ENCODE peak calls at places on chromosome 4, in six cellular contexts. U is bronchial epithelial cell, B is epithelial cell of esophagus, M is colonic mucosa, T is right lobe of liver, V is astrocyte of the spinal cord. P is an unnamed sample.

GRCh38 chr4:165580379-165580905 is 201.6 kb downstream of the CPE start:
- DNase-seq in U (peak; percentile 100), B (peak; percentile 99), M (no peak), T (no peak), V (peak; percentile 96), P (no peak)

GRCh38 chr4:76811604-76812412 is 86.1 kb downstream of the SOWAHB start:
- DNase-seq in U (no peak), B (no peak), M (no peak), T (no peak), V (peak; percentile 88), P (no peak)

GRCh38 chr4:88297131-88297530 is 12.8 kb upstream of the PPM1K start:
- DNase-seq in U (no peak), B (no peak), M (no peak), T (no peak), V (no peak), P (no peak)

GRCh38 chr4:56104188-56104587 is 155.4 kb downstream of the CEP135 start:
- DNase-seq in U (no peak), B (no peak), M (no peak), T (no peak), V (no peak), P (no peak)

GRCh38 chr4:176302283-176303275 is 17.2 kb upstream of the SPCS3 start:
- DNase-seq in U (peak; percentile 89), B (peak; percentile 82), M (no peak), T (no peak), V (peak; percentile 76), P (no peak)

GRCh38 chr4:139403457-139403856 is 50.5 kb upstream of the RAB33B start:
- DNase-seq in U (no peak), B (peak; percentile 8), M (no peak), T (no peak), V (no peak), P (no peak)

GRCh38 chr4:478373-478772 is 20.6 kb downstream of the ZNF721 start:
- DNase-seq in U (peak; percentile 49), B (peak; percentile 54), M (no peak), T (no peak), V (peak; percentile 10), P (no peak)

GRCh38 chr4:74531952-74532794 is 87.2 kb downstream of the AREG start:
- DNase-seq in U (peak; percentile 87), B (peak; percentile 87), M (peak; percentile 31), T (no peak), V (peak; percentile 90), P (peak; percentile 33)

GRCh38 chr4:1177274-1178141 is 5.1 kb upstream of the SPON2 start:
- DNase-seq in U (peak; percentile 47), B (peak; percentile 77), M (peak; percentile 54), T (peak; percentile 88), V (no peak), P (no peak)

GRCh38 chr4:187477224-187477623 is 518.3 kb upstream of the ZFP42 start:
- DNase-seq in U (no peak), B (no peak), M (no peak), T (no peak), V (no peak), P (no peak)

GRCh38 chr4:111802191-111802590 is 343.1 kb upstream of the FAM241A start:
- DNase-seq in U (peak; percentile 33), B (peak; percentile 42), M (no peak), T (no peak), V (no peak), P (no peak)

GRCh38 chr4:5050520-5050955 is 742 bp upstream of the STK32B start:
- DNase-seq in U (peak; percentile 52), B (peak; percentile 79), M (peak; percentile 56), T (peak; percentile 72), V (peak; percentile 76), P (peak; percentile 75)

GRCh38 chr4:108540536-108540935 is 79.8 kb upstream of the RPL34 start:
- DNase-seq in U (peak; percentile 15), B (peak; percentile 16), M (no peak), T (no peak), V (no peak), P (no peak)

GRCh38 chr4:159370316-159370715 is 267.4 kb downstream of the RAPGEF2 start:
- DNase-seq in U (no peak), B (no peak), M (no peak), T (no peak), V (no peak), P (no peak)

GRCh38 chr4:10596586-10597285 is 87.8 kb downstream of the CLNK start:
- DNase-seq in U (no peak), B (no peak), M (no peak), T (no peak), V (peak; percentile 39), P (no peak)

GRCh38 chr4:6360385-6360784 is 90.7 kb downstream of the WFS1 start:
- DNase-seq in U (no peak), B (no peak), M (no peak), T (no peak), V (no peak), P (no peak)

GRCh38 chr4:185849543-185850185 is 37.7 kb upstream of the SORBS2 start:
- DNase-seq in U (no peak), B (no peak), M (no peak), T (no peak), V (no peak), P (no peak)

GRCh38 chr4:185846550-185847210 is 34.7 kb upstream of the SORBS2 start:
- DNase-seq in U (no peak), B (peak; percentile 18), M (no peak), T (no peak), V (peak; percentile 14), P (no peak)

GRCh38 chr4:185845966-185846365 is 34.0 kb upstream of the SORBS2 start:
- DNase-seq in U (no peak), B (no peak), M (no peak), T (no peak), V (no peak), P (no peak)

DNA sequence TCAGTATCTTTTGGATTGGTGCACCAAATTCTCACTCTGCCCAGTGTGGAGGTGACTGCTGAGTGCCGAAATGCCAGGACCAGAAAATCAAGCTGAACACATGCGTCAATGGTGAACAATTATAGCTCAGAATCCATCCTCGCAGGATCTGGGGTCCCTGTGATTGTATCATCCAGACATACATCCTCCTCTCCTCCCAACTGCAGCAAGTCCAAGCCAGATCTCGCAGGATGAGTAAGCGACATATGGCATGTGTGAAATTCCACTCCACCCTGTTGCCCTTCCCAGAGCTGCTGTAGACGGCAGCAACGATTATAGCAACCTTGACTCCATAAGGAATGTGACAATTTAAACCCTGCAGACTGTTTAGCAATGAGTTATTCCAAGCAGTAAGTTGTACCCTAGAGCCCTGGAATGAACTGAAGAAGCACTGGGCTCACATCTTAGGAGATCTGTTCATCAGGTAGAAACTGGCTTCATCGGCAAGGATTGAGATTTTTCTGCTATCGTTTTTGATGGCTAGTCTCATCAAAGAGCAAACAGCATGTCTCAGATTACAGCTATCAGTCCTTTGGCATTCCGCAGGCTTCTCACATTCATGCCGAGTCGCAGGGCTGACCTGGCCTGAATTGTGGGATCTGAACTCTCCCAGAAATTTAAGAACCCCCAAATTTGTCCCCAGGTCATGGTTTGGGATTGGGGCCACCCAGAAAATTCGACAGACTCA is 35.5 kb upstream of the SORBS2 start:
- DNase-seq in U (peak; percentile 92), B (peak; percentile 95), M (peak; percentile 26), T (no peak), V (peak; percentile 69), P (no peak)
- H3K4me3 ChIP-seq in U (no peak overlapping the region), B (no peak overlapping the region), M (no peak overlapping the region), T (no peak overlapping the region), V (no peak overlapping the region), P (no peak overlapping the region)

DNA sequence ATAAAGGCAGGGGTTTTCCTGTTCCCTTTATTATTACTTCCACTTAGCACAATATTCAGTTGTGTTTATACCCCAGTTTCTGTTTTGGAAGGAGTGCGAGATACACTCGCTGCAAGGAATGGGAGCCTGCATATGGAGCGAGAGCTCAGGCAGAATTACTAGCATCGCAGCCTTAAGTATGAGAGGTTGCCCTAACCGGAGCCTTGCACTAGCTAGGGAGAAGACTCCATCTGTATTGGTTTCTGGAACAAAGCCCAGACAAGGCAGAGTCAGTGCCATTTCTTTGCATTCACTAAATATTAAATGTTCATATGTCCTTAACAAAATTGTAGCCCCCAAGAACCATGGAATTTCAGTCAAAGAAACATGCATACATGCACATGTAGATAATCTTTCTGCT is 6.2 kb upstream of the DCTD start:
- DNase-seq in U (no peak), B (no peak), M (no peak), T (no peak), V (no peak), P (no peak)
- H3K4me3 ChIP-seq in U (no peak overlapping the region), B (no peak overlapping the region), M (no peak overlapping the region), T (no peak overlapping the region), V (no peak overlapping the region), P (no peak overlapping the region)

GRCh38 chr4:41257901-41258300 is 1.2 kb downstream of the UCHL1 start:
- DNase-seq in U (no peak), B (no peak), M (no peak), T (no peak), V (no peak), P (no peak)
- H3K4me3 ChIP-seq in U (peak overlapping the region; percentile 37), B (no peak overlapping the region), M (no peak overlapping the region), T (no peak overlapping the region), V (peak overlapping the region; percentile 81), P (peak overlapping the region; percentile 53)

GRCh38 chr4:143515905-143516304 is 2.4 kb downstream of the SMARCA5 start:
- DNase-seq in U (no peak), B (no peak), M (no peak), T (no peak), V (no peak), P (no peak)
- H3K4me3 ChIP-seq in U (no peak overlapping the region), B (peak overlapping the region; percentile 96), M (no peak overlapping the region), T (no peak overlapping the region), V (peak overlapping the region; percentile 66), P (no peak overlapping the region)

DNA sequence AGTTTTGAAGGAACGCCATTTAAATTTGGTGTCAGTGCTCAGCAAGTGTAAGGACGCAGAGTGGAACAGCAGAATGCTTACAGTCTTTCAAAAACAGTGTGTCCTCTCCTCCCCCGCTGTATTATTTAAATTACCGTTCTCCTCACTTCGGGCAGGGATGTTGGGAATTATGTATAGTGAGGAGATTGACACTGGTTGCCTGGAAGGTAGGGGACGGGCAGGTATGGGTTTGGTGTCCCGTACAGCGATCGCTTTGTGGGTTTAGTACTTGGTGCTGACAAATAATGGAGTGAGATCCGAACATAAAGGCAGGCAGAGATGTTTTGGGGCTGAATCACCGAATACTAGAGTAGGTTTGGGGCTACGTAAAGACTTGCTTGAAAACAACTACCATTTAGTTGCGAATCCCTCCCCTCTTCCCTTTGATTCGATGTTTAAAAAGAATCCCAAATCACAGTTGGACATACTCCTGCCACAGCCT is 2.1 kb upstream of the NKX3-2 start:
- DNase-seq in U (no peak), B (no peak), M (no peak), T (no peak), V (no peak), P (no peak)
- H3K4me3 ChIP-seq in U (no peak overlapping the region), B (no peak overlapping the region), M (no peak overlapping the region), T (no peak overlapping the region), V (no peak overlapping the region), P (no peak overlapping the region)

GRCh38 chr4:2401610-2401983 is 16.8 kb downstream of the ZFYVE28 start:
- DNase-seq in U (no peak), B (no peak), M (no peak), T (no peak), V (no peak), P (no peak)
- H3K4me3 ChIP-seq in U (no peak overlapping the region), B (no peak overlapping the region), M (peak overlapping the region; percentile 17), T (no peak overlapping the region), V (no peak overlapping the region), P (no peak overlapping the region)

GRCh38 chr4:145909331-145909730 is 29.3 kb downstream of the ZNF827 start:
- DNase-seq in U (peak; percentile 79), B (peak; percentile 62), M (peak; percentile 94), T (peak; percentile 52), V (no peak), P (peak; percentile 87)
- H3K4me3 ChIP-seq in U (peak overlapping the region; percentile 38), B (peak overlapping the region; percentile 20), M (peak overlapping the region; percentile 32), T (no peak overlapping the region), V (no peak overlapping the region), P (peak overlapping the region; percentile 46)

GRCh38 chr4:113049421-113050355 is at the start of gene ANK2:
- DNase-seq in U (no peak), B (no peak), M (no peak), T (no peak), V (peak; percentile 36), P (no peak)
- H3K4me3 ChIP-seq in U (no peak within 1 kb of the TSS), B (no peak within 1 kb of the TSS), M (no peak within 1 kb of the TSS), T (no peak within 1 kb of the TSS), V (peak within 1 kb of the TSS; percentile 27), P (no peak within 1 kb of the TSS)